ENCODE peak calls at places on chromosomes 4 and X, in six cellular contexts. D, S, T, K, I and Z are unnamed samples. For H3K27me3, the result is how much of the 10 kb centered on the place peaks cover.

GRCh38 chrX:48472851-48473717 is 2.9 kb upstream of the FTSJ1 start:
- DNase-seq in K (peak), S (no peak), T (no peak), I (no peak), D (no peak), Z (no peak)

GRCh38 chr4:48017108-48017527 is 546 bp downstream of the NIPAL1 start:
- DNase-seq in T (no peak), D (no peak), K (peak), S (peak), I (peak), Z (peak)

GRCh38 chrX:135484636-135485289 is 35.7 kb upstream of the INTS6L start:
- DNase-seq in I (peak), S (peak), K (peak), D (peak), T (no peak), Z (peak)

GRCh38 chr4:107279729-107280128 is 243.6 kb upstream of the DKK2 start:
- DNase-seq in T (no peak), S (peak), K (no peak), I (peak), D (no peak), Z (no peak)

GRCh38 chr4:159071178-159071968 is 31.5 kb upstream of the RAPGEF2 start:
- DNase-seq in T (no peak), K (peak), S (peak), I (peak), D (no peak), Z (no peak)

GRCh38 chr4:120293341-120293740 is 226.7 kb upstream of the MAD2L1 start:
- DNase-seq in D (no peak), K (no peak), T (no peak), S (no peak), I (no peak), Z (no peak)

GRCh38 chr4:95013236-95013635 is 255.5 kb downstream of the BMPR1B start:
- DNase-seq in I (no peak), K (no peak), T (no peak), D (no peak), S (no peak), Z (no peak)

GRCh38 chr4:184899261-184900134 is 73.7 kb upstream of the ACSL1 start:
- DNase-seq in S (peak), I (peak), K (no peak), T (no peak), D (no peak), Z (no peak)

GRCh38 chr4:133233922-133234321 is 84.8 kb downstream of the PCDH10 start:
- DNase-seq in K (no peak), T (no peak), I (no peak), S (no peak), D (no peak), Z (no peak)

GRCh38 chr4:40311811-40312346 is 23.3 kb upstream of the CHRNA9 start:
- DNase-seq in K (no peak), S (no peak), I (peak), D (no peak), T (no peak), Z (no peak)

GRCh38 chr4:71259305-71259704 is 79.5 kb upstream of the SLC4A4 start:
- DNase-seq in K (no peak), D (no peak), S (no peak), I (no peak), T (no peak), Z (no peak)

GRCh38 chrX:42748067-42748850 is 29.7 kb downstream of the PPP1R2C start:
- DNase-seq in D (no peak), I (peak), T (no peak), S (peak), K (no peak), Z (no peak)

GRCh38 chrX:70436380-70436779 is 8.3 kb upstream of the DLG3 start:
- DNase-seq in K (peak), D (no peak), S (peak), I (no peak), T (no peak), Z (peak)

GRCh38 chr4:4248885-4249203 is 821 bp upstream of the TMEM128 start:
- DNase-seq in K (no peak), T (no peak), I (no peak), S (no peak), D (no peak), Z (no peak)

GRCh38 chr4:141233673-141234072 is 13.0 kb downstream of the ZNF330 start:
- DNase-seq in T (no peak), S (no peak), D (no peak), I (no peak), K (no peak), Z (no peak)

GRCh38 chrX:68652327-68652930 is 5.0 kb downstream of the STARD8 start:
- DNase-seq in K (no peak), S (no peak), T (no peak), I (no peak), D (no peak), Z (no peak)

GRCh38 chr4:97587912-97588311 is 555.4 kb downstream of the STPG2 start:
- DNase-seq in D (no peak), K (no peak), T (no peak), S (no peak), I (peak), Z (no peak)

GRCh38 chr4:36325499-36325898 is 44.1 kb downstream of the DTHD1 start:
- DNase-seq in D (no peak), I (no peak), T (peak), K (no peak), S (no peak), Z (no peak)

GRCh38 chr4:185716008-185716976 is 95.7 kb downstream of the SORBS2 start:
- DNase-seq in T (no peak), D (no peak), S (no peak), I (no peak), K (no peak), Z (peak)

GRCh38 chr4:534576-535151 is 35.7 kb downstream of the PIGG start:
- DNase-seq in I (no peak), T (no peak), D (no peak), K (no peak), S (no peak), Z (no peak)

GRCh38 chr4:103718993-103719319 is 829 bp downstream of the TACR3 start:
- DNase-seq in I (no peak), D (no peak), K (peak), T (no peak), S (no peak), Z (peak)

GRCh38 chr4:147828361-147828760 is 96.5 kb downstream of the ARHGAP10 start:
- DNase-seq in K (no peak), D (no peak), S (peak), I (peak), T (no peak), Z (no peak)

GRCh38 chr4:83212041-83212851 is 72.4 kb downstream of the COQ2 start:
- DNase-seq in D (no peak), T (peak), K (no peak), S (no peak), I (peak), Z (no peak)
- H3K4me3 ChIP-seq in D (no peak), T (no peak), K (no peak), S (no peak), I (no peak), Z (no peak)

GRCh38 chrX:133745361-133745760 is 240.0 kb downstream of the GPC3 start:
- DNase-seq in K (peak), S (no peak), T (no peak), D (no peak), I (no peak), Z (no peak)

GRCh38 chrX:133746593-133746992 is 238.8 kb downstream of the GPC3 start:
- DNase-seq in D (no peak), T (no peak), S (no peak), K (no peak), I (no peak), Z (no peak)

GRCh38 chrX:133742602-133743305 is 242.6 kb downstream of the GPC3 start:
- DNase-seq in T (no peak), D (no peak), S (peak), K (no peak), I (no peak), Z (no peak)

DNA sequence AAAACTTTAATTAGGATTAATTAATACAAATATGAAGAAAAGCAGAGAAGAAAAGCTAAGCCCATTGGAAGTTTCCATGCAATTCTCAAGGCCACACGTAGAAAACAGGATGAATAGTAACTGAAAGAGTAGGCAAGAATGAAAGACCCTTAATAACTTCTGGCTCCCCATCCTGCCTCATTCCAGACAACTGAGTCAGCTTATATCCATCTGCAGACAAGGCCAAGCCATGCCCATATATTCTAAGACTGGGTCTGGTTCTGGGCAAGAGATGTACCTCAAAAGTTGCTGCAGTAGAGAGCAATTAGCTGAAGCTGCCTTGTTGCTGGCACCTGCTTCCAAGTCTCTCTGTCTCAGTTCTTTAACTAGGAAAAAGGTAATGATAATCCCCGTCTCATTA is 244.1 kb downstream of the GPC3 start:
- DNase-seq in D (no peak), T (no peak), I (no peak), K (no peak), S (peak), Z (no peak)
- H3K27me3 ChIP-seq in D (under half), T (under half), I (under half), K (under half), S (under half), Z (under half)

GRCh38 chr4:22099896-22100295 is 151.3 kb upstream of the KCNIP4 start:
- DNase-seq in T (no peak), I (peak), D (no peak), S (peak), K (no peak), Z (no peak)
- H3K4me3 ChIP-seq in T (no peak), I (no peak), D (no peak), S (no peak), K (no peak), Z (no peak)

GRCh38 chrX:39452404-39452803 is 645.4 kb downstream of the BCOR start:
- DNase-seq in K (no peak), T (no peak), D (no peak), I (no peak), S (no peak), Z (no peak)
- H3K27me3 ChIP-seq in K (under half), T (under half), D (under half), I (under half), S (under half), Z (under half)